ENCODE peak calls at places on chromosomes 11 and 22, in six cellular contexts. P is esophagus squamous epithelium, R is fibroblast of lung, T is endodermal cell, J is astrocyte, I is heart left ventricle. G is an unnamed sample.
A peak's percentile ranks its signal among the peaks of the same experiment; 100 is the strongest.

GRCh38 chr22:46929689-46930225 is 167.3 kb downstream of the TBC1D22A start:
- DNase-seq in P (no peak), R (no peak), T (no peak), J (no peak), I (no peak), G (no peak)

GRCh38 chr22:36929621-36930020 is 16.2 kb downstream of the CSF2RB start:
- DNase-seq in P (no peak), R (no peak), T (peak; percentile 38), J (no peak), I (no peak), G (no peak)

GRCh38 chr22:45627489-45628233 is 44.0 kb upstream of the ATXN10 start:
- DNase-seq in P (no peak), R (no peak), T (no peak), J (no peak), I (no peak), G (no peak)

GRCh38 chr22:39908121-39908520 is 7.2 kb downstream of the GRAP2 start:
- DNase-seq in P (no peak), R (no peak), T (no peak), J (no peak), I (no peak), G (no peak)

GRCh38 chr11:68470304-68470811 is 9.8 kb downstream of the PPP6R3 start:
- DNase-seq in P (no peak), R (no peak), T (no peak), J (no peak), I (peak; percentile 43), G (no peak)

GRCh38 chr11:67272327-67273259 is 6.3 kb downstream of the GRK2 start:
- DNase-seq in P (no peak), R (no peak), T (no peak), J (no peak), I (peak; percentile 33), G (no peak)

GRCh38 chr11:120391854-120392253 is 55.6 kb downstream of the ARHGEF12 start:
- DNase-seq in P (no peak), R (peak; percentile 31), T (no peak), J (no peak), I (no peak), G (no peak)

GRCh38 chr11:74278103-74278502 is 33.3 kb downstream of the P4HA3 start:
- DNase-seq in P (no peak), R (no peak), T (no peak), J (no peak), I (no peak), G (no peak)

GRCh38 chr11:86593833-86594232 is 78.6 kb downstream of the ME3 start:
- DNase-seq in P (no peak), R (no peak), T (no peak), J (no peak), I (no peak), G (no peak)

GRCh38 chr11:47867821-47868220 is 19.7 kb upstream of the NUP160 start:
- DNase-seq in P (no peak), R (peak; percentile 50), T (no peak), J (no peak), I (no peak), G (no peak)

GRCh38 chr11:47863189-47863892 is 15.2 kb upstream of the NUP160 start:
- DNase-seq in P (no peak), R (peak; percentile 73), T (no peak), J (peak; percentile 71), I (no peak), G (no peak)

GRCh38 chr11:47863893-47864430 is 15.8 kb upstream of the NUP160 start:
- DNase-seq in P (no peak), R (no peak), T (no peak), J (no peak), I (no peak), G (no peak)

GRCh38 chr11:47861762-47862161 is 13.6 kb upstream of the NUP160 start:
- DNase-seq in P (no peak), R (peak; percentile 76), T (no peak), J (peak; percentile 70), I (no peak), G (no peak)

GRCh38 chr11:47864910-47865309 is 16.8 kb upstream of the NUP160 start:
- DNase-seq in P (no peak), R (no peak), T (no peak), J (no peak), I (no peak), G (no peak)
- H3K27ac ChIP-seq in P (peak overlapping the region; percentile 54), R (peak overlapping the region; percentile 83), T (no peak overlapping the region), J (peak overlapping the region; percentile 46), I (peak overlapping the region; percentile 47), G (no peak overlapping the region)

GRCh38 chr11:44857490-44857889 is 93.2 kb downstream of the TP53I11 start:
- DNase-seq in P (no peak), R (no peak), T (no peak), J (no peak), I (no peak), G (no peak)
- H3K27ac ChIP-seq in P (peak overlapping the region; percentile 45), R (no peak overlapping the region), T (no peak overlapping the region), J (no peak overlapping the region), I (peak overlapping the region; percentile 16), G (no peak overlapping the region)

DNA sequence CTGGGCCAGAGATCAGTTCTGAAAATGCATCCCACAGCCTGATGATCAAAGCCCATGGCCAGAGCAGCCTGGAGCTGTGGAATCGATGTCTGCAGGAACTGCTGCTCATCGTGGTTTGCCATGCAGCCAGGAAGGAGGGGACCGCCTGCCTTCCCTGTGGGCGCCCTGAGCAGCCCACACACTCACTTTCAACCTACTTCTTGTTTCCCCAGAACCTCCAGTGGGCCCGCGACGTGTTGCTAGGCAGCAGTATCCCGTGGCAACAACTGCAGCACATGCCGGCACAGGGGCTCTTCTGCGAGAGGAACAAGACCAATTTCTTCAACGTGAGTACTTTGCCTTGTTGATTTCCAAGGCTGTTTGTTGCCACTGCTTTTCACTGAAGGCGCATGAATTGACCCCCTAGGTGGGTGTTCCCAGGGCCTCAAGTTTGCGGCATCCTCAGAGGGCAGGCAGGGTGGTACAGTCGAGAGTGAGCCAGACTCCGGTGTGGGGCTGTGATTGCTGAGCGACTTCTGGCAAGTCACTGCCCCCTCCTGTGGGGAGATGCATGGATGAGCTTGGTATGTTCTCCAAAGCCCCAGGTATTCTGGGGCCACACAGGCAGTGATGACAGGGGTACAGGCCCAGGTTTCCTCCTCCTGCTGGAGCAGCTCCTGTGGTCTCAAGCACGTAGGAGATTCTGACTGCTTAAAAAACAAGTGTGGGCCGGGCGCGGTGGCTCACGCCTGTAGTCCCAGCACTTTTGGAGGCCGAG is 47.0 kb upstream of the SUSD2 start:
- DNase-seq in P (no peak), R (peak; percentile 36), T (peak; percentile 59), J (no peak), I (peak; percentile 43), G (peak; percentile 92)
- H3K27ac ChIP-seq in P (no peak overlapping the region), R (no peak overlapping the region), T (peak overlapping the region; percentile 73), J (no peak overlapping the region), I (no peak overlapping the region), G (no peak overlapping the region)

GRCh38 chr11:121485221-121485620 is 32.5 kb upstream of the SORL1-AS1 start:
- DNase-seq in P (no peak), R (no peak), T (no peak), J (no peak), I (no peak), G (no peak)

GRCh38 chr11:121479355-121479754 is 26.6 kb upstream of the SORL1-AS1 start:
- DNase-seq in P (no peak), R (no peak), T (peak; percentile 94), J (no peak), I (no peak), G (no peak)

GRCh38 chr11:121483805-121484478 is 31.2 kb upstream of the SORL1-AS1 start:
- DNase-seq in P (no peak), R (no peak), T (peak; percentile 7), J (no peak), I (no peak), G (no peak)

GRCh38 chr11:121479839-121480238 is 27.1 kb upstream of the SORL1-AS1 start:
- DNase-seq in P (no peak), R (no peak), T (peak; percentile 71), J (no peak), I (no peak), G (no peak)

DNA sequence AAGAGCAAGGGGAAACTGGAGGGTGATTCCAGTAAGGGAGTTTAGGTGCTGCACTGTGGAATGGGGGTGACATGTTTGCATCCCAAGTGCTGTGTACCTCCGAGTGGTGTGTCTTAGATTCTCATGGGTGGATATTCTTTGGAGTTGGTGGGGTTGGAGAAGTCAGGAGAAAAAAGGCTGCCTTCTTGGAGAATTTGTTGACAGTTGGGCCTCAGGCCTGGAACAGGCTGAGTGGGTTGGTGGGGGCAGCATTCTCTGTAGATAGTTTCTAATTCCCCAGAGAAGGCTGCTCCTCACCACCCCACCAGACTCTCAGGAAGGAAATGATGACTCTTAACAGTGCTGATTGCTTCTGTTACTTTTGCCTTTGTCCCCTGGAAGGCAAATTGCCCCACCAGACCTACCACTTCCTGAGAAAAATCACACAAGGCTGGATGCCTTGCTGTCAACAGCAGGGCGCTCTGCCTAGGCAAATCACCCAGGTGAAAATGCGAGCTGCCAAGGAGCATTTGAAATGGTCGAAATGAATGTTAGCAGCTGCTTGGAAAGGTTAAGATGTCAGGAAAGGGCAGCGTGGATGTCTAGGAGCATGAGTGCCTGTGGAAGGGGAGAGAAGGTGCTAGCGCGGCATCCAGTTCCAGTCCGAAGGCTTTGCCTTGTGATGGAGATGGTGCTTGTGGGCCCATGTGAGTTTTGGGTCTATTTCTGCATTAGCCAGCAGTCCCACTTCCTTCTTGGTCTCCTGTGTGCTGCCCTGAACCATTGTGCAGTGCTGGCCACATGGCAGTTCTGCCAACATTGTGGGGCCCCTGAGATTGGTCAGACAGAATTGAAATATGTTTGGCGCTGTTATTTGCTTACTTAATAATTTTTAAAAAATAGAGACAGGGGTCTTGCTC is 29.7 kb upstream of the SORL1-AS1 start:
- DNase-seq in P (no peak), R (no peak), T (peak; percentile 57), J (no peak), I (no peak), G (peak; percentile 48)
- H3K27ac ChIP-seq in P (peak overlapping the region; percentile 46), R (no peak overlapping the region), T (no peak overlapping the region), J (no peak overlapping the region), I (no peak overlapping the region), G (peak overlapping the region; percentile 69)

GRCh38 chr11:11793073-11793472 is 48.7 kb upstream of the USP47 start:
- DNase-seq in P (no peak), R (no peak), T (no peak), J (no peak), I (no peak), G (no peak)

GRCh38 chr11:11798586-11799438 is 43.0 kb upstream of the USP47 start:
- DNase-seq in P (no peak), R (peak; percentile 63), T (peak; percentile 90), J (peak; percentile 46), I (peak; percentile 83), G (peak; percentile 75)
- H3K27ac ChIP-seq in P (no peak overlapping the region), R (no peak overlapping the region), T (no peak overlapping the region), J (no peak overlapping the region), I (no peak overlapping the region), G (no peak overlapping the region)

DNA sequence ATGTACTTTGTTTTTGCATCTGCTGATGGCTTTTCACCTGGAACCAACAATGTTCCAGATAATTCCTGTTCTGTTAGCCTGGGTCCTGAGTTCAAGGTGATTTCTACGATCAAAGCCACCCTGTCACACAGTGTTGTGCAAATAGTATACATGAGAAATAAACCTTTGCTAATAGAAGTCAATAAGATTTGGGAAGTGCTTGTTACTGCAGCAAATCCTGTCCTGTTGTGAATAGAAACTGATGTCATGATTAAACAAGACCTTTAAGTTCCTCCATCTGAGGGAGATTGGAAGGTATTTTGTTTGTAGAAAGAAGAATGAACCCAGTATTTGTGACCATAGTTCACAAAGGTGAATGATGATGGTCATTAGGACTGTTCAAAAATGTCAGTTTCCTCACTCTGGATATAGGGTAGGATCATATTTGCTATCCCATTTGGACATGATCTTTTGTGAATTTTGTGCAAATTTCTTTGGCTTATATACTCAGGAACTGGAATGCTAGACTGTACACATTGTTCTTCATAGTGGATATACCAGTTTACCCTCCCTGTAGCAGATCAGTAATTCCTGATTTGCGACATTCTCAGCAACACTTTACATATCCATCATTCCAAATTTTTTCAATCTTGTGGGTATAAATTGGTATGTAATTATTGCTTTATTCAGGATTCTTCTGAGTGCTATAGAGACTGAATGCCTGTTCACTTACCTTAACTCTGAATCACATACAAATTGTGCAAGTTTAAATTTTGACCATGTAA is 428.5 kb downstream of the METTL15 start:
- DNase-seq in P (no peak), R (no peak), T (no peak), J (no peak), I (no peak), G (no peak)
- H3K27ac ChIP-seq in P (no peak overlapping the region), R (no peak overlapping the region), T (no peak overlapping the region), J (no peak overlapping the region), I (no peak overlapping the region), G (no peak overlapping the region)